ENCODE peak calls at places on chromosomes 6 and 20, in four cellular contexts. D, A, U and P are unnamed samples.

GRCh38 chr6:422423-423061 is 31.0 kb downstream of the IRF4 start:
- DNase-seq in D (no peak), A (no peak), U (no peak), P (no peak)

GRCh38 chr6:89050155-89050554 is 30.4 kb upstream of the PNRC1 start:
- DNase-seq in D (no peak), A (peak), U (no peak), P (peak)

GRCh38 chr6:109002100-109002697 is 92.4 kb downstream of the SESN1 start:
- DNase-seq in D (no peak), A (no peak), U (no peak), P (no peak)

GRCh38 chr6:31172973-31173384 is 2.5 kb upstream of the POU5F1 start:
- DNase-seq in D (no peak), A (no peak), U (no peak), P (peak)

GRCh38 chr6:50899306-50899840 is 80.7 kb downstream of the TFAP2B start:
- DNase-seq in D (no peak), A (no peak), U (no peak), P (no peak)

GRCh38 chr20:10487354-10488115 is 52.4 kb downstream of the SLX4IP start:
- DNase-seq in D (no peak), A (no peak), U (no peak), P (no peak)

GRCh38 chr20:297925-298754 is 770 bp downstream of the ZCCHC3 start:
- DNase-seq in D (no peak), A (peak), U (no peak), P (peak)

GRCh38 chr6:37777272-37777736 is 42.2 kb upstream of the ZFAND3 start:
- DNase-seq in D (no peak), A (no peak), U (no peak), P (no peak)

GRCh38 chr20:8388707-8389106 is 256.6 kb downstream of the PLCB1 start:
- DNase-seq in D (no peak), A (no peak), U (no peak), P (no peak)

GRCh38 chr20:25389858-25390537 is 637 bp downstream of the ABHD12 start:
- DNase-seq in D (no peak), A (peak), U (peak), P (peak)

GRCh38 chr6:150142304-150142656 is 564 bp upstream of the PPP1R14C start:
- DNase-seq in D (no peak), A (no peak), U (no peak), P (no peak)

GRCh38 chr20:21632031-21632430 is 73.4 kb upstream of the PAX1 start:
- DNase-seq in D (no peak), A (no peak), U (no peak), P (no peak)

GRCh38 chr6:89612121-89612520 is 26.4 kb downstream of the LYRM2 start:
- DNase-seq in D (no peak), A (no peak), U (no peak), P (no peak)

GRCh38 chr6:73309534-73309783 is 44.6 kb downstream of the DPPA5 start:
- DNase-seq in D (no peak), A (no peak), U (no peak), P (no peak)

GRCh38 chr6:5125152-5126006 is 40.2 kb downstream of the PPP1R3G start:
- DNase-seq in D (no peak), A (no peak), U (no peak), P (no peak)

GRCh38 chr6:2854394-2854982 is 12.8 kb upstream of the SERPINB1 start:
- DNase-seq in D (peak), A (no peak), U (no peak), P (no peak)

GRCh38 chr20:41258489-41258888 is 59.0 kb downstream of the ZHX3 start:
- DNase-seq in D (no peak), A (no peak), U (no peak), P (no peak)

GRCh38 chr6:39393075-39393474 is 70.6 kb upstream of the KCNK16 start:
- DNase-seq in D (no peak), A (no peak), U (no peak), P (no peak)

GRCh38 chr6:31587791-31588777 is 2.0 kb downstream of the LST1 start:
- DNase-seq in D (no peak), A (no peak), U (no peak), P (no peak)

GRCh38 chr20:36251426-36251825 is 15.1 kb downstream of the AAR2 start:
- DNase-seq in D (no peak), A (no peak), U (no peak), P (no peak)

GRCh38 chr6:155883741-155884140 is 428.1 kb upstream of the NOX3 start:
- DNase-seq in D (no peak), A (no peak), U (no peak), P (no peak)

GRCh38 chr20:58389324-58389967 is 417 bp downstream of the VAPB start:
- DNase-seq in D (no peak), A (no peak), U (no peak), P (peak)

GRCh38 chr6:43062818-43063217 is 3.4 kb downstream of the KLC4 start:
- DNase-seq in D (no peak), A (no peak), U (no peak), P (no peak)

GRCh38 chr6:26328265-26328844 is 36.6 kb upstream of the BTN3A2 start:
- DNase-seq in D (no peak), A (no peak), U (no peak), P (no peak)

GRCh38 chr20:57680131-57680716 is 29.6 kb downstream of the PMEPA1 start:
- DNase-seq in D (no peak), A (no peak), U (no peak), P (no peak)

GRCh38 chr6:142934599-142934998 is 10.4 kb downstream of the HIVEP2 start:
- DNase-seq in D (no peak), A (no peak), U (no peak), P (no peak)

GRCh38 chr6:12288844-12289654 is 1.1 kb upstream of the EDN1 start:
- DNase-seq in D (no peak), A (no peak), U (no peak), P (no peak)

GRCh38 chr20:36279362-36279761 is 26.8 kb upstream of the DLGAP4 start:
- DNase-seq in D (no peak), A (no peak), U (no peak), P (peak)

GRCh38 chr20:9490171-9490570 is 24.2 kb upstream of the LAMP5 start:
- DNase-seq in D (no peak), A (no peak), U (no peak), P (no peak)